ENCODE peak calls at places on chromosomes 12 and 14, in four cellular contexts. Q, O, E and D are unnamed samples.

GRCh38 chr12:12819752-12820311 is 6.7 kb downstream of the DDX47 start:
- DNase-seq in Q (no peak), O (peak; percentile 67), E (no peak), D (no peak)

GRCh38 chr12:113261847-113262470 is 40.7 kb downstream of the TPCN1 start:
- DNase-seq in Q (no peak), O (peak; percentile 53), E (no peak), D (no peak)

GRCh38 chr12:14845350-14845750 is 2.0 kb upstream of the ART4 start:
- DNase-seq in Q (peak; percentile 65), O (peak; percentile 73), E (no peak), D (peak; percentile 63)

GRCh38 chr14:39581474-39581873 is 149.2 kb upstream of the FBXO33 start:
- DNase-seq in Q (no peak), O (no peak), E (no peak), D (no peak)

GRCh38 chr14:65320661-65321308 is 91.7 kb upstream of the FUT8 start:
- DNase-seq in Q (no peak), O (no peak), E (no peak), D (no peak)

GRCh38 chr12:50157259-50157658 is 9.9 kb downstream of the CERS5 start:
- DNase-seq in Q (no peak), O (no peak), E (no peak), D (no peak)

GRCh38 chr12:103632554-103633216 is 45.6 kb downstream of the STAB2 start:
- DNase-seq in Q (peak; percentile 33), O (peak; percentile 36), E (no peak), D (peak; percentile 88)

GRCh38 chr12:77231548-77231947 is 166.2 kb upstream of the E2F7 start:
- DNase-seq in Q (peak; percentile 66), O (peak; percentile 92), E (peak; percentile 82), D (peak; percentile 69)

GRCh38 chr14:68643673-68644072 is 149.2 kb downstream of the ZFP36L1 start:
- DNase-seq in Q (no peak), O (no peak), E (no peak), D (no peak)

GRCh38 chr14:68346540-68347232 is 446.2 kb downstream of the ZFP36L1 start:
- DNase-seq in Q (no peak), O (peak; percentile 48), E (no peak), D (peak; percentile 44)

GRCh38 chr12:108477055-108477880 is 37.8 kb upstream of the FICD start:
- DNase-seq in Q (no peak), O (no peak), E (no peak), D (peak; percentile 57)

GRCh38 chr14:80465541-80466220 is 254.4 kb upstream of the DIO2 start:
- DNase-seq in Q (no peak), O (no peak), E (no peak), D (no peak)

GRCh38 chr12:93514853-93515252 is 47.5 kb downstream of the MRPL42 start:
- DNase-seq in Q (no peak), O (peak; percentile 76), E (no peak), D (no peak)

GRCh38 chr14:71163842-71164500 is 256.7 kb downstream of the PCNX1 start:
- DNase-seq in Q (no peak), O (no peak), E (no peak), D (peak; percentile 0)

GRCh38 chr12:120012067-120012621 is 23.1 kb downstream of the BICDL1 start:
- DNase-seq in Q (no peak), O (no peak), E (no peak), D (no peak)

GRCh38 chr14:75156901-75157300 is 19.5 kb downstream of the TMED10 start:
- DNase-seq in Q (no peak), O (no peak), E (no peak), D (no peak)

GRCh38 chr12:19288603-19289244 is 150.6 kb upstream of the AEBP2 start:
- DNase-seq in Q (no peak), O (peak; percentile 62), E (no peak), D (no peak)

GRCh38 chr14:61603736-61604135 is 91.6 kb upstream of the HIF1A start:
- DNase-seq in Q (no peak), O (no peak), E (no peak), D (no peak)

GRCh38 chr14:61553730-61554641 is 141.3 kb upstream of the HIF1A start:
- DNase-seq in Q (peak; percentile 57), O (peak; percentile 97), E (no peak), D (no peak)

GRCh38 chr12:19799216-19799615 is 359.9 kb downstream of the AEBP2 start:
- DNase-seq in Q (no peak), O (no peak), E (no peak), D (no peak)

GRCh38 chr12:27667540-27667939 is 28.7 kb upstream of the REP15 start:
- DNase-seq in Q (no peak), O (peak; percentile 95), E (no peak), D (no peak)

GRCh38 chr12:131507094-131507493 is 203.8 kb upstream of the SFSWAP start:
- DNase-seq in Q (no peak), O (no peak), E (no peak), D (no peak)

GRCh38 chr14:78595797-78596196 is 425.6 kb downstream of the NRXN3 start:
- DNase-seq in Q (no peak), O (no peak), E (no peak), D (peak; percentile 15)

GRCh38 chr12:44816446-44817017 is 59.6 kb downstream of the NELL2 start:
- DNase-seq in Q (no peak), O (no peak), E (no peak), D (no peak)

GRCh38 chr14:104108570-104109060 is 23.1 kb downstream of the ASPG start:
- DNase-seq in Q (no peak), O (no peak), E (no peak), D (no peak)

GRCh38 chr12:5268424-5269210 is 163.3 kb upstream of the NTF3 start:
- DNase-seq in Q (no peak), O (no peak), E (no peak), D (no peak)

DNA sequence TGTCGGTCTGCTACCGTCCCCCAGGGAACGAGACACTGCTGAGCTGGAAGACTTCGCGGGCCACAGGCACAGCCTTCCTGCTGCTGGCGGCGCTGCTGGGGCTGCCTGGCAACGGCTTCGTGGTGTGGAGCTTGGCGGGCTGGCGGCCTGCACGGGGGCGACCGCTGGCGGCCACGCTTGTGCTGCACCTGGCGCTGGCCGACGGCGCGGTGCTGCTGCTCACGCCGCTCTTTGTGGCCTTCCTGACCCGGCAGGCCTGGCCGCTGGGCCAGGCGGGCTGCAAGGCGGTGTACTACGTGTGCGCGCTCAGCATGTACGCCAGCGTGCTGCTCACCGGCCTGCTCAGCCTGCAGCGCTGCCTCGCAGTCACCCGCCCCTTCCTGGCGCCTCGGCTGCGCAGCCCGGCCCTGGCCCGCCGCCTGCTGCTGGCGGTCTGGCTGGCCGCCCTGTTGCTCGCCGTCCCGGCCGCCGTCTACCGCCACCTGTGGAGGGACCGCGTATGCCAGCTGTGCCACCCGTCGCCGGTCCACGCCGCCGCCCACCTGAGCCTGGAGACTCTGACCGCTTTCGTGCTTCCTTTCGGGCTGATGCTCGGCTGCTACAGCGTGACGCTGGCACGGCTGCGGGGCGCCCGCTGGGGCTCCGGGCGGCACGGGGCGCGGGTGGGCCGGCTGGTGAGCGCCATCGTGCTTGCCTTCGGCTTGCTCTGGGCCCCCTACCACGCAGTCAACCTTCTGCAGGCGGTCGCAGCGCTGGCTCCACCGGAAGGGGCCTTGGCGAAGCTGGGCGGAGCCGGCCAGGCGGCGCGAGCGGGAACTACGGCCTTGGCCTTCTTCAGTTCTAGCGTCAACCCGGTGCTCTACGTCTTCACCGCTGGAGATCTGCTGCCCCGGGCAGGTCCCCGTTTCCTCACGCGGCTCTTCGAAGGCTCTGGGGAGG is at the start of gene LTB4R:
- DNase-seq in Q (peak; percentile 84), O (peak; percentile 77), E (peak; percentile 89), D (peak; percentile 71)
- TF ChIP-seq CTCF in Q (peak; percentile 65), O (no peak), E (peak; percentile 22), D (no peak)

GRCh38 chr12:7059780-7060179 is 738 bp upstream of the C1S start:
- DNase-seq in Q (no peak), O (no peak), E (no peak), D (no peak)

GRCh38 chr12:7058850-7059249 is 1.7 kb upstream of the C1S start:
- DNase-seq in Q (no peak), O (no peak), E (no peak), D (no peak)

GRCh38 chr12:7061138-7061537 is 620 bp downstream of the C1S start:
- DNase-seq in Q (no peak), O (no peak), E (no peak), D (no peak)

GRCh38 chr12:7061596-7061995 is 1.1 kb downstream of the C1S start:
- DNase-seq in Q (no peak), O (no peak), E (no peak), D (no peak)

GRCh38 chr12:7060353-7060954 is at the start of gene C1S:
- DNase-seq in Q (peak; percentile 46), O (peak; percentile 99), E (peak; percentile 95), D (peak; percentile 81)
- TF ChIP-seq CTCF in Q (peak; percentile 80), O (peak; percentile 90), E (peak; percentile 82), D (peak; percentile 66)

GRCh38 chr14:45716506-45716905 is 463.5 kb upstream of the MIS18BP1 start:
- DNase-seq in Q (no peak), O (no peak), E (no peak), D (peak; percentile 51)
- TF ChIP-seq CTCF in Q (no peak), O (no peak), E (no peak), D (no peak)

GRCh38 chr14:35234007-35234406 is 58.2 kb upstream of the PSMA6 start:
- DNase-seq in Q (no peak), O (no peak), E (no peak), D (no peak)
- TF ChIP-seq CTCF in Q (no peak), O (no peak), E (no peak), D (no peak)

DNA sequence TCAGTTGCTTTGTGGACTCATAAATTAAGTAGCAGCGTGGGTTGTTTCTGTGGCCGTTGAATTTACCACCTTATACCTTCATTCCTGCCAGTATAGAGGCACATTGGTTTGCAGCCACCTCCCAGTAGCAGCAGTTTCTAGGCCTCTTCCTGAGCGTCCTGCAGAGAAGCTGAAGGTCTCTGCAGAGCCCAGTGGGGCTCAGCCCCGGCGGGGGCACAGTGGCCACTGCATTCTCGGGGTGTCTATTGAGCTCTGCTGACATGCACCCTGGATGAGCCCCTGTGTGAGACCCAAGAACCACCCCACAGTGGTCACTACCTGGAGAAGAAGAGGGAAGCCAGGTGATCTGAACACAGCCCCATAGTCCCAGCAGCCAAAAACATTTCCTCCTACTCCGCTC is 57.7 kb upstream of the DYNC1H1 start:
- DNase-seq in Q (no peak), O (no peak), E (no peak), D (no peak)
- TF ChIP-seq CTCF in Q (no peak), O (no peak), E (no peak), D (no peak)

DNA sequence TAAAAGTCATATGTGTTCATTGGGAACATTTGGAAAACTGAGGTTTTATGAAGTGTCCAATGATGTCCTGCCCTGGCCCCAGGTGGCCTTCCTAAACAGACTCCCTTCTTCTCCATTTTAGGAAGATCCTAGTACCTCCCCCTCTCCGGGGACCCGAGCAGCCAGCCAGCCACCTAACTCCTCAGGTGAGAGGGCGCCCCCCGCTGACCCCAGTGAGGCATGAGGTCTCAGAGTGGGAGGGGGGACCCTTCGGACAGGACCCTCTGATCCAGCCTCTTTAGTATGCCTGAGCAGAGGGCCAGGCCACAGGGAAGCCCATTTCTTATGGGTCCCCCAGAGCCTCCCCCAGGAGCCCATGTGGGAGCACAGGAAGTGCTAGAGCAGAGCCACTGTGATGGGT is 23.7 kb downstream of the DEGS2 start:
- DNase-seq in Q (no peak), O (no peak), E (no peak), D (no peak)
- TF ChIP-seq CTCF in Q (no peak), O (no peak), E (no peak), D (no peak)